ENCODE peak calls at places on chromosomes 6 and 20, in seven cellular contexts. I, M, U, N, R, Q and W are unnamed samples.
A peak's percentile ranks its signal among the peaks of the same experiment; 100 is the strongest.

GRCh38 chr6:86961432-86962200 is 24.3 kb downstream of the HTR1E start:
- DNase-seq in U (no peak), Q (no peak), R (no peak), M (no peak), I (no peak), N (no peak), W (no peak)

GRCh38 chr6:1199981-1200637 is 111.8 kb upstream of the FOXQ1 start:
- DNase-seq in N (no peak), R (no peak), I (no peak), Q (no peak), M (no peak), U (no peak), W (no peak)

GRCh38 chr6:52135217-52135616 is 47.8 kb upstream of the PKHD1 start:
- DNase-seq in N (no peak), M (no peak), R (no peak), I (no peak), U (no peak), Q (no peak), W (no peak)

GRCh38 chr6:157627195-157627966 is 195.7 kb upstream of the SNX9 start:
- DNase-seq in I (no peak), U (no peak), M (no peak), N (no peak), R (no peak), Q (no peak), W (no peak)

GRCh38 chr20:57475388-57476072 is 49.4 kb downstream of the CTCFL start:
- DNase-seq in M (no peak), Q (no peak), I (no peak), R (no peak), N (no peak), U (no peak), W (peak; percentile 76)

GRCh38 chr6:28124350-28124970 is at the start of gene ZSCAN16:
- DNase-seq in U (peak; percentile 84), I (peak; percentile 72), Q (peak; percentile 62), M (peak; percentile 82), R (peak; percentile 77), N (peak; percentile 81), W (peak; percentile 71)

GRCh38 chr6:140050232-140050995 is 676.0 kb upstream of the CITED2 start:
- DNase-seq in Q (no peak), M (no peak), I (no peak), U (no peak), N (no peak), R (peak; percentile 79), W (peak; percentile 31)

GRCh38 chr6:116524236-116524635 is 12.8 kb downstream of the CALHM5 start:
- DNase-seq in R (no peak), M (no peak), I (no peak), U (no peak), Q (no peak), N (no peak), W (no peak)

GRCh38 chr6:44284119-44284518 is 13.9 kb downstream of the TMEM151B start:
- DNase-seq in M (no peak), I (no peak), R (no peak), U (no peak), N (no peak), Q (no peak), W (no peak)

GRCh38 chr6:52416629-52417151 is 3.5 kb upstream of the EFHC1 start:
- DNase-seq in Q (peak; percentile 83), U (no peak), I (peak; percentile 69), M (peak; percentile 77), N (peak; percentile 43), R (peak; percentile 59), W (no peak)

GRCh38 chr6:63663147-63663877 is 27.7 kb downstream of the PHF3 start:
- DNase-seq in R (peak; percentile 62), Q (no peak), M (no peak), N (no peak), U (no peak), I (no peak), W (no peak)

GRCh38 chr6:144344651-144345050 is 59.5 kb downstream of the UTRN start:
- DNase-seq in N (no peak), U (no peak), M (no peak), Q (no peak), R (no peak), I (no peak), W (no peak)

GRCh38 chr6:33914519-33915120 is 110.8 kb upstream of the MLN start:
- DNase-seq in N (no peak), Q (no peak), U (no peak), M (no peak), I (no peak), R (no peak), W (no peak)

GRCh38 chr6:128361378-128361777 is 159.0 kb downstream of the PTPRK start:
- DNase-seq in U (no peak), I (no peak), M (no peak), N (no peak), Q (no peak), R (no peak), W (no peak)

GRCh38 chr6:161370882-161371281 is 97.0 kb upstream of the AGPAT4 start:
- DNase-seq in Q (peak; percentile 25), I (peak; percentile 66), U (peak; percentile 65), M (peak; percentile 64), R (peak; percentile 71), N (no peak), W (peak; percentile 38)

GRCh38 chr6:70280462-70280861 is 22.4 kb downstream of the COL9A1 start:
- DNase-seq in M (no peak), U (no peak), I (no peak), Q (no peak), N (no peak), R (no peak), W (no peak)

GRCh38 chr6:44339301-44339700 is 3.1 kb upstream of the SPATS1 start:
- DNase-seq in R (no peak), Q (peak; percentile 79), N (no peak), M (no peak), I (no peak), U (peak; percentile 67), W (no peak)

GRCh38 chr20:43409041-43409913 is 48.4 kb upstream of the SRSF6 start:
- DNase-seq in U (no peak), M (peak; percentile 51), N (no peak), Q (no peak), I (peak; percentile 38), R (peak; percentile 36), W (peak; percentile 17)

GRCh38 chr6:41638801-41639555 is 710 bp downstream of the MDFI start:
- DNase-seq in N (no peak), I (peak; percentile 46), R (peak; percentile 41), Q (peak; percentile 29), M (no peak), U (no peak), W (no peak)
- H3K4me3 ChIP-seq in N (peak overlapping the region; percentile 26), I (peak overlapping the region; percentile 76), R (peak overlapping the region; percentile 68), Q (peak overlapping the region; percentile 43), M (no peak overlapping the region), U (peak overlapping the region; percentile 60), W (no peak overlapping the region)

DNA sequence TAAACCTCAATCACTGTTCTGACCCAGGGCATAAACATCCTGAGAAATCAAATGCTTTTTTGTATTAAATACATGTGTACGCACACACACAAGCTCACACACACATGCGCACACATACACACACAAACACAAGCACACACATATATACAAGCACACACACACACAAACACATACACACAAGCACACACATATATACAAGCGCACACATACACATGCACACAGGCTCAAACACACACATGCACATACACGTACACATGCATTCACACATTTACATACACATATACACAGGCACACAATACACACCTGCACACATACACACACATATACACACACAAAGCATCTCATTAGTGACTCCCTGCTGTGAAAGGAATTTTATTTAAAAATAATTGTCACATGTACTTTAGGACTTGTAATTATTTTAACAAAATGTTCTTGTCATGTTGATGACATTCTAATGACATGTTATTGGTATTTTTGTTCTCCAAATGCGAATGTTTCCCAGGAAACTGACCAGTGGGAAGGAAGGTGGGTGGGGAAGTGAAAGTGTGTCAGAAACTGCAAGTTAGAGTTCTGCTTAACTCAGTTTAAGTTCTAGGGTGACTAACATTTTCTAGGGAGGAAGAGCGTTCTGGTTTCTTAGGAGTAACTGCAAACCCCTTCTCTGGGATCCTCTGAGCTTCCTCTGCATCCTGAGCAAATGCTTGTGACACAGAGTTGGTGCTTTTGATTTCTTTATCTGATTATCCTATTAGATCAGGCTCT is 113.9 kb upstream of the ZNF217 start:
- DNase-seq in U (no peak), R (peak; percentile 15), N (no peak), Q (peak; percentile 20), M (no peak), I (no peak), W (peak; percentile 28)
- H3K4me3 ChIP-seq in U (no peak overlapping the region), R (no peak overlapping the region), N (no peak overlapping the region), Q (no peak overlapping the region), M (no peak overlapping the region), I (no peak overlapping the region), W (no peak overlapping the region)

GRCh38 chr20:3166338-3166912 is 6.8 kb upstream of the FASTKD5 start:
- DNase-seq in Q (no peak), M (no peak), I (no peak), R (no peak), U (no peak), N (no peak), W (no peak)

GRCh38 chr20:3165473-3166337 is 6.0 kb upstream of the FASTKD5 start:
- DNase-seq in Q (no peak), N (no peak), I (no peak), U (no peak), R (no peak), M (no peak), W (no peak)

GRCh38 chr20:3163099-3164042 is 3.7 kb upstream of the FASTKD5 start:
- DNase-seq in N (no peak), Q (no peak), R (no peak), M (no peak), U (no peak), I (no peak), W (no peak)

GRCh38 chr20:3164043-3164762 is 4.5 kb upstream of the FASTKD5 start:
- DNase-seq in M (no peak), R (no peak), U (no peak), Q (no peak), I (no peak), N (no peak), W (no peak)

GRCh38 chr20:3164763-3165410 is 5.2 kb upstream of the FASTKD5 start:
- DNase-seq in Q (no peak), U (no peak), N (no peak), M (no peak), I (no peak), R (no peak), W (no peak)
- H3K4me3 ChIP-seq in Q (no peak overlapping the region), U (no peak overlapping the region), N (no peak overlapping the region), M (no peak overlapping the region), I (no peak overlapping the region), R (no peak overlapping the region), W (no peak overlapping the region)

GRCh38 chr6:121694389-121695185 is 259.1 kb downstream of the GJA1 start:
- DNase-seq in U (no peak), R (peak; percentile 63), M (no peak), N (no peak), I (no peak), Q (peak; percentile 7), W (peak; percentile 81)

GRCh38 chr6:121697921-121698320 is 262.5 kb downstream of the GJA1 start:
- DNase-seq in R (no peak), M (no peak), I (no peak), Q (no peak), U (no peak), N (no peak), W (no peak)

GRCh38 chr6:121695346-121695745 is 259.9 kb downstream of the GJA1 start:
- DNase-seq in U (no peak), R (peak; percentile 26), M (no peak), Q (no peak), I (no peak), N (no peak), W (no peak)

DNA sequence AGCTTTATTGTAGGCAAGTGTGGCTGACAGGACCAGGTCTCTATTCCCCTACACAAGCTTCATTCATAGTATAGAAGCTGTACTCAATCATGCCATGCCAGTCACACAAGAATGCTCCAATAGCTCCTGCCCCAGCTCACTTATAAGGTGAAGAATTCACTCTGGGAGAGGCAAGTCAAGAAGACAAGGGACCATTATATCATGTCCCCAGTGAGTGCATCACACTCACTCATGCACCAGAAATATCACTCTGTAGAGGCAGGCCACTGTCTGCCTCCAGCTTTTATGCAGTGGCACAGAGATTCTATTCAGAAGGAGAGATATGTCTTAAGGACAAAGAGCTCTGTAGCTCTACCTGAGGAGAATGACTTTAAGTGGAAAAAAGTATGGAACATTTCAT is 263.2 kb downstream of the GJA1 start:
- DNase-seq in Q (no peak), N (no peak), I (no peak), R (no peak), M (no peak), U (no peak), W (no peak)
- H3K4me3 ChIP-seq in Q (no peak overlapping the region), N (no peak overlapping the region), I (no peak overlapping the region), R (no peak overlapping the region), M (no peak overlapping the region), U (no peak overlapping the region), W (no peak overlapping the region)